ENCODE peak calls at places on chromosomes 13 and 19, in five cellular contexts. D is AG09319; X is stimulated activated CD4-positive, alpha-beta T cell treated with anti-CD3 and anti-CD28 coated beads, TNF-alpha, amount 100 ng/mL, for 1 hour; B is hypothalamus; C is T-helper 1 cell. S is an unnamed sample.

GRCh38 chr19:18697680-18698079 is 14.2 kb downstream of the CRTC1 start:
- DNase-seq in D (no peak), X (no peak), B (no peak), C (no peak), S (no peak)

GRCh38 chr13:100098445-100099116 is 9.7 kb downstream of the PCCA start:
- DNase-seq in D (no peak), X (no peak), B (no peak), C (no peak), S (no peak)

GRCh38 chr13:110592670-110593069 is 22.7 kb upstream of the NAXD start:
- DNase-seq in D (no peak), X (no peak), B (no peak), C (no peak), S (peak)

GRCh38 chr13:101267656-101268055 is 148.7 kb downstream of the NALCN start:
- DNase-seq in D (no peak), X (no peak), B (no peak), C (no peak), S (peak)

GRCh38 chr19:30303131-30303654 is 69.0 kb upstream of the ZNF536 start:
- DNase-seq in D (no peak), X (no peak), B (no peak), C (no peak), S (no peak)

GRCh38 chr13:73245271-73245670 is 186.5 kb downstream of the KLF5 start:
- DNase-seq in D (no peak), X (no peak), B (no peak), C (no peak), S (no peak)

GRCh38 chr19:38475176-38475575 is 41.7 kb downstream of the RYR1 start:
- DNase-seq in D (no peak), X (no peak), B (no peak), C (no peak), S (no peak)

GRCh38 chr19:12035220-12036172 is at the start of gene ZNF433:
- DNase-seq in D (peak), X (peak), B (peak), C (peak), S (peak)

GRCh38 chr13:35470671-35471465 is 5.6 kb downstream of the MAB21L1 start:
- DNase-seq in D (peak), X (no peak), B (no peak), C (no peak), S (no peak)

GRCh38 chr19:3370214-3370720 is 3.9 kb downstream of the NFIC start:
- DNase-seq in D (no peak), X (no peak), B (no peak), C (no peak), S (no peak)